ENCODE peak calls at places on chromosomes 13 and 19, in nine cellular contexts. One of them, this sample, is unnamed.

GRCh38 chr19:45045671-45046353 is 7.0 kb downstream of the CLASRP start:
- DNase-seq in HepG2: peak
- DNase-seq in GM23338: no peak
- DNase-seq in A549: no peak
- DNase-seq in K562: no peak
- DNase-seq in Panc1: no peak
- DNase-seq in SK-N-SH: no peak
- DNase-seq in HCT116: no peak
- DNase-seq in GM12878: no peak
- DNase-seq in this sample: no peak

GRCh38 chr19:33242911-33243310 is 17.3 kb upstream of the SLC7A10 start:
- DNase-seq in A549: no peak
- DNase-seq in HCT116: no peak
- DNase-seq in GM12878: no peak
- DNase-seq in SK-N-SH: no peak
- DNase-seq in Panc1: no peak
- DNase-seq in HepG2: no peak
- DNase-seq in GM23338: no peak
- DNase-seq in K562: no peak
- DNase-seq in this sample: no peak

GRCh38 chr19:18833141-18833476 is 1.4 kb downstream of the UPF1 start:
- DNase-seq in K562: no peak
- DNase-seq in HepG2: no peak
- DNase-seq in Panc1: no peak
- DNase-seq in HCT116: no peak
- DNase-seq in A549: no peak
- DNase-seq in GM23338: no peak
- DNase-seq in SK-N-SH: no peak
- DNase-seq in GM12878: no peak
- DNase-seq in this sample: no peak

GRCh38 chr19:43936219-43936618 is 1.1 kb upstream of the ZNF45 start:
- DNase-seq in HCT116: no peak
- DNase-seq in SK-N-SH: no peak
- DNase-seq in GM23338: peak
- DNase-seq in GM12878: no peak
- DNase-seq in K562: peak
- DNase-seq in Panc1: no peak
- DNase-seq in A549: no peak
- DNase-seq in HepG2: no peak
- DNase-seq in this sample: no peak

GRCh38 chr19:57708641-57709354 is at the start of gene ZNF154:
- DNase-seq in Panc1: no peak
- DNase-seq in HCT116: no peak
- DNase-seq in GM23338: peak
- DNase-seq in A549: no peak
- DNase-seq in HepG2: no peak
- DNase-seq in K562: no peak
- DNase-seq in SK-N-SH: no peak
- DNase-seq in GM12878: no peak
- DNase-seq in this sample: no peak

GRCh38 chr13:111039735-111040134 is 75.4 kb upstream of the ARHGEF7 start:
- DNase-seq in A549: no peak
- DNase-seq in GM23338: no peak
- DNase-seq in K562: peak
- DNase-seq in SK-N-SH: no peak
- DNase-seq in Panc1: no peak
- DNase-seq in GM12878: no peak
- DNase-seq in HepG2: no peak
- DNase-seq in HCT116: no peak
- DNase-seq in this sample: no peak

GRCh38 chr13:113118328-113119021 is 4.1 kb upstream of the F10 start:
- DNase-seq in A549: no peak
- DNase-seq in SK-N-SH: no peak
- DNase-seq in K562: no peak
- DNase-seq in Panc1: no peak
- DNase-seq in GM23338: no peak
- DNase-seq in HepG2: no peak
- DNase-seq in HCT116: no peak
- DNase-seq in GM12878: no peak
- DNase-seq in this sample: no peak

GRCh38 chr19:38004505-38005223 is 97.7 kb downstream of the SIPA1L3 start:
- DNase-seq in HCT116: peak
- DNase-seq in A549: peak
- DNase-seq in GM12878: peak
- DNase-seq in Panc1: peak
- DNase-seq in SK-N-SH: peak
- DNase-seq in K562: peak
- DNase-seq in HepG2: peak
- DNase-seq in GM23338: peak
- DNase-seq in this sample: peak

GRCh38 chr13:109144693-109145437 is 515.5 kb downstream of the MYO16 start:
- DNase-seq in SK-N-SH: no peak
- DNase-seq in HCT116: no peak
- DNase-seq in GM12878: no peak
- DNase-seq in A549: no peak
- DNase-seq in GM23338: no peak
- DNase-seq in Panc1: no peak
- DNase-seq in HepG2: no peak
- DNase-seq in K562: no peak
- DNase-seq in this sample: no peak

GRCh38 chr13:75256922-75257321 is 225.0 kb downstream of the TBC1D4 start:
- DNase-seq in GM23338: no peak
- DNase-seq in GM12878: no peak
- DNase-seq in K562: no peak
- DNase-seq in HepG2: peak
- DNase-seq in HCT116: no peak
- DNase-seq in A549: no peak
- DNase-seq in Panc1: no peak
- DNase-seq in SK-N-SH: no peak
- DNase-seq in this sample: no peak
- TF ChIP-seq REST in GM23338: no peak
- TF ChIP-seq REST in GM12878: no peak
- TF ChIP-seq REST in K562: no peak
- TF ChIP-seq REST in HepG2: no peak
- TF ChIP-seq REST in HCT116: no peak
- TF ChIP-seq REST in A549: no peak
- TF ChIP-seq REST in Panc1: no peak
- TF ChIP-seq REST in SK-N-SH: no peak
- TF ChIP-seq REST in this sample: no peak

GRCh38 chr19:2476451-2477140 is 669 bp downstream of the GADD45B start:
- DNase-seq in GM12878: no peak
- DNase-seq in SK-N-SH: peak
- DNase-seq in A549: peak
- DNase-seq in GM23338: peak
- DNase-seq in K562: peak
- DNase-seq in Panc1: no peak
- DNase-seq in HCT116: no peak
- DNase-seq in HepG2: no peak
- DNase-seq in this sample: peak
- TF ChIP-seq REST in GM12878: peak
- TF ChIP-seq REST in SK-N-SH: no peak
- TF ChIP-seq REST in A549: no peak
- TF ChIP-seq REST in GM23338: no peak
- TF ChIP-seq REST in K562: no peak
- TF ChIP-seq REST in Panc1: no peak
- TF ChIP-seq REST in HCT116: no peak
- TF ChIP-seq REST in HepG2: no peak
- TF ChIP-seq REST in this sample: no peak

DNA sequence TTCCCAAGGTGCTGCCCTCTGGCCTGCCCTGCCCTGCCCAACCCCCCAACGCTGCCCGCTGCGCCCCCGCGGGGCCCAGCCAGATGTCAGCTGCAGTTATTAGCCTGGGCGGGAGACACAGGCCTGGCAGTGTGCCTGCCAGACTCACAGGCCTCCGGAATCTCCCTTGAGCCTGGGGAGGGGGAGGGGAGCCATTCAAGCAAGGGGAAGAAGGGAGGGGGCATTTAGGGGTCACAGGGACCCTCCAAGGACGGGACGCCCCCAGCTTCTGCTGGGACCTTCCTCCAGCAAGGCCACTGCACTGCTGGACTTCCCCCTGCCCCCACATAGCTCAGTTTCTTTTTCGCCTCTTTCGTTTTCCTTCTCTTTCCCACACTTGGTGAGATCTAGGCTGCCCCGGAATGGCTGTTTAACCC is 2.6 kb upstream of the JUNB start:
- DNase-seq in GM23338: peak
- DNase-seq in SK-N-SH: peak
- DNase-seq in HCT116: no peak
- DNase-seq in Panc1: no peak
- DNase-seq in K562: peak
- DNase-seq in HepG2: peak
- DNase-seq in GM12878: peak
- DNase-seq in A549: peak
- DNase-seq in this sample: no peak
- TF ChIP-seq REST in GM23338: no peak
- TF ChIP-seq REST in SK-N-SH: peak
- TF ChIP-seq REST in HCT116: no peak
- TF ChIP-seq REST in Panc1: no peak
- TF ChIP-seq REST in K562: no peak
- TF ChIP-seq REST in HepG2: no peak
- TF ChIP-seq REST in GM12878: peak
- TF ChIP-seq REST in A549: no peak
- TF ChIP-seq REST in this sample: no peak

GRCh38 chr19:29526730-29527499 is 1.1 kb downstream of the VSTM2B start:
- DNase-seq in SK-N-SH: peak
- DNase-seq in GM23338: peak
- DNase-seq in Panc1: no peak
- DNase-seq in HepG2: no peak
- DNase-seq in A549: peak
- DNase-seq in K562: peak
- DNase-seq in HCT116: no peak
- DNase-seq in GM12878: no peak
- DNase-seq in this sample: no peak
- TF ChIP-seq REST in SK-N-SH: no peak
- TF ChIP-seq REST in GM23338: no peak
- TF ChIP-seq REST in Panc1: no peak
- TF ChIP-seq REST in HepG2: no peak
- TF ChIP-seq REST in A549: no peak
- TF ChIP-seq REST in K562: no peak
- TF ChIP-seq REST in HCT116: no peak
- TF ChIP-seq REST in GM12878: no peak
- TF ChIP-seq REST in this sample: no peak

DNA sequence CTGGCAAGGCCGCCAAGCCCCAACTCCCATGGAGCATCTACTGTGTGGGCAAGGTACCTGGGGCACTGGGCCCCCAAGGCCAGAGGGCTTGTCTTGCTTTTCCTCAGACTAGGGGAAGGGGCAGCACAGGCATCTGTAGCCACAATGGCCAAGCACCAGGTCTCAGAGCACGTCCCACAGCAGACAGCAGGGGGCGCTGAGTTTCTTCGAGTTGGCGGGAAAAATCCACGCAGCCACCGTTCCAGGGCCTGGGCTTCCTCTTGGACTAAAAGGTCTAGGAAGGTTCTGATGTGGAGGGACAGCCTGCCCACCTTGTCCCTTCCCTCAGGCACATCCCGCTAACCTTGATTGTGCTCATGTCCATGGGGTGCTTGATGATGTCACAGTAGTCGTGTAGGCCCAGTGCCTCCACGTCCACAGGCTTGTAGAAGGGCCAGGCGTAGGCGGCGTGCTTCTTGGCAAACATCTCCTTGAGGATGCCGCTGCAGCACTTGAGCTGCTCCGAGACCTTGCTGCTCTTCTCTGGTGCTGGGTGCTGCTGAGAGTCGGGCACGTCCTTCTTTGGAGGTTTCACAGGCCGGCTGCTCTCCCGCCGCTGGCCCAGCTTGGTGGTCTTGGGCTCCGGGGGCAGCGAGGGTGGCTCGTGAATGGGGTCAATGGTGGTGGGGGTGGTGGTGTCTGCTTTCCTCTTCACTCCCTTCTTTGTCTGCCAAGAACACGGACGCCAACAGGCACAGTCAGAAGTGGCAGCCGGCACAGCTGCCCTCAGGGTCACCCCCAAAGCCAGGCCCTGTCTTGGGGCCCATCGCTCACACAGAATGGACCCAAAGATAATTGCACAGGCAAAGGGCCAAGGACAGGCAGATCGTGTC is 32.0 kb upstream of the EPHX3 start:
- DNase-seq in GM12878: no peak
- DNase-seq in HCT116: peak
- DNase-seq in HepG2: peak
- DNase-seq in A549: peak
- DNase-seq in SK-N-SH: peak
- DNase-seq in K562: peak
- DNase-seq in GM23338: peak
- DNase-seq in Panc1: no peak
- DNase-seq in this sample: peak
- TF ChIP-seq REST in GM12878: no peak
- TF ChIP-seq REST in HCT116: no peak
- TF ChIP-seq REST in HepG2: no peak
- TF ChIP-seq REST in A549: no peak
- TF ChIP-seq REST in SK-N-SH: no peak
- TF ChIP-seq REST in K562: no peak
- TF ChIP-seq REST in GM23338: no peak
- TF ChIP-seq REST in Panc1: no peak
- TF ChIP-seq REST in this sample: no peak

GRCh38 chr19:40245506-40246128 is 19.1 kb upstream of the CCNP start:
- DNase-seq in GM12878: no peak
- DNase-seq in HCT116: no peak
- DNase-seq in Panc1: no peak
- DNase-seq in GM23338: no peak
- DNase-seq in K562: no peak
- DNase-seq in A549: no peak
- DNase-seq in HepG2: no peak
- DNase-seq in SK-N-SH: no peak
- DNase-seq in this sample: no peak

GRCh38 chr19:40242480-40242879 is 16.0 kb upstream of the CCNP start:
- DNase-seq in GM23338: no peak
- DNase-seq in Panc1: no peak
- DNase-seq in SK-N-SH: no peak
- DNase-seq in HCT116: no peak
- DNase-seq in GM12878: no peak
- DNase-seq in A549: no peak
- DNase-seq in HepG2: no peak
- DNase-seq in K562: no peak
- DNase-seq in this sample: no peak

GRCh38 chr19:40247178-40247577 is 20.7 kb upstream of the CCNP start:
- DNase-seq in Panc1: no peak
- DNase-seq in K562: no peak
- DNase-seq in SK-N-SH: no peak
- DNase-seq in HCT116: no peak
- DNase-seq in GM23338: no peak
- DNase-seq in HepG2: no peak
- DNase-seq in A549: no peak
- DNase-seq in GM12878: no peak
- DNase-seq in this sample: no peak

GRCh38 chr19:40246292-40247073 is 20.0 kb upstream of the CCNP start:
- DNase-seq in SK-N-SH: peak
- DNase-seq in GM12878: no peak
- DNase-seq in A549: no peak
- DNase-seq in GM23338: no peak
- DNase-seq in HepG2: no peak
- DNase-seq in Panc1: no peak
- DNase-seq in HCT116: no peak
- DNase-seq in K562: no peak
- DNase-seq in this sample: no peak

DNA sequence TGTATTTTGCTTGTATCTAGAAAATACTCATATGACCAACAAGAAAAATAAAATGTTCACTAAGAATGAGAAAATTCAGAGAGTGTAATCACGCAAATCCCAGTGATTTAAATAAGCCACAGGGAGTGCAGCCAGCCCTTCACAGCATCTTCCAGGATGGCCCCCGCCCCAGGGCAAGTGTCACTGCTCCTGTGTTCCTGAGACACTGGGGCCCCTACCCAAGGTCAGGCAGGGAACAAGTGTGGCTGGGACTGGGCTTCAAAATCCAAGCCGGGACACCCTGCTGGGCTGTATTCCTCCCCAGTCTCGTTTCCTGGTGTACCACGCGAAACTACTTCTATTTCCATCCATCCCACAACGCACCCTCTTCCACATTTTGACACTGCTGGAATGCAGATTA is 18.1 kb upstream of the CCNP start:
- DNase-seq in K562: no peak
- DNase-seq in SK-N-SH: no peak
- DNase-seq in HepG2: no peak
- DNase-seq in GM23338: no peak
- DNase-seq in A549: no peak
- DNase-seq in GM12878: no peak
- DNase-seq in HCT116: no peak
- DNase-seq in Panc1: no peak
- DNase-seq in this sample: no peak
- TF ChIP-seq REST in K562: no peak
- TF ChIP-seq REST in SK-N-SH: no peak
- TF ChIP-seq REST in HepG2: no peak
- TF ChIP-seq REST in GM23338: no peak
- TF ChIP-seq REST in A549: no peak
- TF ChIP-seq REST in GM12878: no peak
- TF ChIP-seq REST in HCT116: no peak
- TF ChIP-seq REST in Panc1: no peak
- TF ChIP-seq REST in this sample: no peak